ENCODE peak calls at places on chromosomes 5 and 9, in ten cellular contexts. G is IMR-90, Y is uterus, I is A549, P is upper lobe of left lung, M is thyroid gland, Z is HCT116, O is tibial nerve, V is heart left ventricle, H is adrenal gland. A is an unnamed sample.
A peak's percentile ranks its signal among the peaks of the same experiment; 100 is the strongest.

GRCh38 chr5:171495122-171495700 is 75.8 kb downstream of the FGF18 start:
- DNase-seq in M (no peak), I (no peak), P (no peak), G (no peak), H (no peak), Y (peak; percentile 35), Z (peak; percentile 28), V (no peak), O (no peak), A (no peak)

GRCh38 chr5:13378073-13378472 is 566.4 kb downstream of the DNAH5 start:
- DNase-seq in M (no peak), H (peak; percentile 33), P (no peak), Z (no peak), O (no peak), V (no peak), G (peak; percentile 24), Y (no peak), I (no peak), A (no peak)

GRCh38 chr5:120152472-120152871 is 311.6 kb upstream of the PRR16 start:
- DNase-seq in V (no peak), Y (no peak), G (peak; percentile 95), M (no peak), O (no peak), P (no peak), H (no peak), I (no peak), Z (no peak), A (no peak)

GRCh38 chr5:134138416-134139376 is 24.2 kb downstream of the TCF7 start:
- DNase-seq in M (peak; percentile 1), V (no peak), I (no peak), P (peak; percentile 14), H (peak; percentile 16), Y (no peak), O (no peak), G (peak; percentile 69), Z (no peak), A (peak; percentile 41)

GRCh38 chr9:70668751-70669150 is 254.3 kb upstream of the KLF9 start:
- DNase-seq in V (no peak), Y (no peak), G (no peak), Z (no peak), M (no peak), I (no peak), P (no peak), O (no peak), H (peak; percentile 34), A (no peak)

GRCh38 chr5:36887532-36887931 is 11.0 kb downstream of the NIPBL start:
- DNase-seq in H (no peak), P (no peak), I (no peak), O (no peak), M (no peak), Y (no peak), Z (no peak), G (no peak), V (no peak), A (no peak)

GRCh38 chr5:154179846-154180710 is 10.5 kb upstream of the GALNT10 start:
- DNase-seq in P (no peak), Z (peak; percentile 40), M (no peak), I (peak; percentile 80), H (peak; percentile 55), Y (no peak), O (no peak), G (peak; percentile 67), V (no peak), A (no peak)

GRCh38 chr9:9942764-9943424 is 669.9 kb downstream of the PTPRD start:
- DNase-seq in Y (peak; percentile 18), Z (no peak), G (peak; percentile 42), P (peak; percentile 39), V (peak; percentile 30), O (peak; percentile 45), I (peak; percentile 18), H (peak; percentile 73), M (peak; percentile 40), A (no peak)

GRCh38 chr5:58999804-59000595 is 417.1 kb downstream of the RAB3C start:
- DNase-seq in M (no peak), Z (peak; percentile 6), H (no peak), G (no peak), V (no peak), I (peak; percentile 75), O (no peak), P (no peak), Y (no peak), A (no peak)

GRCh38 chr9:77663754-77664153 is 15.6 kb upstream of the GNA14 start:
- DNase-seq in I (no peak), G (peak; percentile 16), Z (no peak), O (no peak), H (no peak), V (peak; percentile 36), M (peak; percentile 91), P (peak; percentile 52), Y (no peak), A (no peak)

GRCh38 chr9:132794730-132795380 is 83.2 kb downstream of the AK8 start:
- DNase-seq in G (no peak), M (no peak), I (no peak), Y (no peak), V (no peak), Z (no peak), H (no peak), P (no peak), O (peak; percentile 31), A (no peak)

GRCh38 chr5:76986828-76987526 is 34.1 kb downstream of the CRHBP start:
- DNase-seq in G (no peak), I (no peak), Z (no peak), P (no peak), V (no peak), O (no peak), M (no peak), H (no peak), Y (no peak), A (no peak)

GRCh38 chr5:180541710-180542109 is 47.5 kb downstream of the CNOT6 start:
- DNase-seq in G (no peak), M (no peak), V (no peak), H (no peak), Y (no peak), I (no peak), O (no peak), Z (no peak), P (no peak), A (no peak)

GRCh38 chr9:83285836-83286235 is 222.9 kb upstream of the RASEF start:
- DNase-seq in H (no peak), P (no peak), G (no peak), Y (no peak), V (no peak), O (no peak), M (no peak), Z (no peak), I (no peak), A (no peak)

GRCh38 chr9:116208417-116209232 is 55.0 kb downstream of the PAPPA start:
- DNase-seq in G (peak; percentile 76), P (no peak), I (no peak), Y (no peak), Z (no peak), O (no peak), V (no peak), H (no peak), M (no peak), A (no peak)

GRCh38 chr5:173291722-173292658 is 36.2 kb downstream of the STC2 start:
- DNase-seq in G (peak; percentile 62), H (no peak), P (no peak), V (no peak), Z (no peak), M (no peak), O (no peak), I (no peak), Y (no peak), A (no peak)

GRCh38 chr9:85876628-85877027 is 64.3 kb upstream of the NAA35 start:
- DNase-seq in V (no peak), O (no peak), Z (no peak), G (no peak), H (no peak), M (no peak), I (no peak), Y (no peak), P (no peak), A (no peak)

GRCh38 chr9:37134166-37134565 is 13.8 kb downstream of the ZCCHC7 start:
- DNase-seq in M (no peak), G (no peak), I (no peak), O (no peak), Z (no peak), V (no peak), Y (no peak), P (no peak), H (no peak), A (no peak)
- H3K4me3 ChIP-seq in M (no peak overlapping the region), G (no peak overlapping the region), I (no peak overlapping the region), O (no peak overlapping the region), Z (no peak overlapping the region), V (no peak overlapping the region), Y (no peak overlapping the region), P (no peak overlapping the region), H (no peak overlapping the region), A (no peak overlapping the region)

GRCh38 chr5:67095346-67095871 is 101.2 kb downstream of the CD180 start:
- DNase-seq in P (peak; percentile 73), V (peak; percentile 84), G (peak; percentile 33), H (peak; percentile 54), Z (no peak), Y (peak; percentile 75), I (no peak), M (peak; percentile 76), O (peak; percentile 69), A (peak; percentile 85)
- TF ChIP-seq POLR2A in P (no peak), V (no peak), G (no peak), H (no peak), Z (no peak), Y (no peak), I (no peak), M (no peak), O (no peak), A (no peak)

GRCh38 chr9:2017459-2018161 is 2.5 kb downstream of the SMARCA2 start:
- DNase-seq in O (peak; percentile 61), V (peak; percentile 90), G (peak; percentile 80), M (peak; percentile 81), Z (no peak), P (peak; percentile 86), I (peak; percentile 72), Y (peak; percentile 70), H (peak; percentile 83), A (peak; percentile 89)

GRCh38 chr9:2017209-2017458 is 2.0 kb downstream of the SMARCA2 start:
- DNase-seq in O (peak; percentile 20), Y (no peak), H (no peak), M (no peak), Z (no peak), V (no peak), G (peak; percentile 31), I (no peak), P (no peak), A (no peak)

GRCh38 chr9:2018162-2018643 is 3.1 kb downstream of the SMARCA2 start:
- DNase-seq in H (no peak), Z (no peak), P (no peak), G (no peak), Y (no peak), M (no peak), V (no peak), O (no peak), I (peak; percentile 10), A (no peak)

GRCh38 chr9:2019723-2020122 is 4.6 kb downstream of the SMARCA2 start:
- DNase-seq in O (no peak), V (no peak), H (no peak), Y (no peak), G (no peak), I (no peak), Z (no peak), P (no peak), M (no peak), A (no peak)

GRCh38 chr9:2018764-2019548 is 3.8 kb downstream of the SMARCA2 start:
- DNase-seq in Y (no peak), O (no peak), I (no peak), V (no peak), P (no peak), G (no peak), M (no peak), Z (no peak), H (no peak), A (no peak)
- H3K4me3 ChIP-seq in Y (peak overlapping the region; percentile 87), O (no peak overlapping the region), I (peak overlapping the region; percentile 92), V (peak overlapping the region; percentile 87), P (peak overlapping the region; percentile 70), G (no peak overlapping the region), M (no peak overlapping the region), Z (no peak overlapping the region), H (no peak overlapping the region), A (peak overlapping the region; percentile 88)

GRCh38 chr5:163760498-163760897 is 255.1 kb downstream of the MAT2B start:
- DNase-seq in P (no peak), H (no peak), M (no peak), V (no peak), Y (no peak), Z (no peak), G (peak; percentile 99), O (no peak), I (no peak), A (no peak)
- TF ChIP-seq POLR2A in P (no peak), H (no peak), M (no peak), V (no peak), Y (no peak), Z (no peak), G (no peak), O (no peak), I (no peak), A (no peak)